ENCODE peak calls at places on chromosomes 2 and 18, in four cellular contexts. K is endothelial cell of umbilical vein, G is GM12878, V is K562. E is an unnamed sample.

GRCh38 chr2:233528182-233528581 is 38.4 kb downstream of the USP40 start:
- DNase-seq in K (no peak), G (no peak), V (no peak), E (no peak)

GRCh38 chr2:1150724-1151511 is 200.3 kb downstream of the SNTG2 start:
- DNase-seq in K (no peak), G (no peak), V (no peak), E (no peak)

GRCh38 chr2:6885968-6886367 is 8.4 kb downstream of the RSAD2 start:
- DNase-seq in K (no peak), G (no peak), V (peak), E (no peak)

GRCh38 chr2:17303054-17303453 is 215.2 kb downstream of the RAD51AP2 start:
- DNase-seq in K (no peak), G (no peak), V (no peak), E (peak)

GRCh38 chr2:208407667-208408066 is 1.1 kb downstream of the PTH2R start:
- DNase-seq in K (peak), G (no peak), V (peak), E (peak)

GRCh38 chr2:170229125-170229524 is 51.2 kb downstream of the MYO3B start:
- DNase-seq in K (no peak), G (no peak), V (no peak), E (no peak)

GRCh38 chr2:238158807-238159539 is at the start of gene ERFE:
- DNase-seq in K (no peak), G (no peak), V (peak), E (peak)

GRCh38 chr18:26863122-26863879 is 2.2 kb downstream of the AQP4 start:
- DNase-seq in K (no peak), G (no peak), V (no peak), E (no peak)

GRCh38 chr2:19313553-19313952 is 44.9 kb downstream of the OSR1 start:
- DNase-seq in K (no peak), G (no peak), V (no peak), E (no peak)

GRCh38 chr2:240593703-240594451 is 7.3 kb downstream of the CAPN10 start:
- DNase-seq in K (no peak), G (no peak), V (no peak), E (no peak)

GRCh38 chr2:226057365-226057764 is 657.9 kb downstream of the NYAP2 start:
- DNase-seq in K (no peak), G (no peak), V (no peak), E (no peak)

GRCh38 chr2:224865016-224865415 is 148.9 kb upstream of the CCDC195 start:
- DNase-seq in K (no peak), G (no peak), V (no peak), E (no peak)

GRCh38 chr2:45010706-45011036 is 1.4 kb upstream of the SIX2 start:
- DNase-seq in K (no peak), G (no peak), V (no peak), E (no peak)

GRCh38 chr2:19465965-19466364 is 107.5 kb upstream of the OSR1 start:
- DNase-seq in K (no peak), G (no peak), V (no peak), E (no peak)

GRCh38 chr2:224966663-224967062 is 75.6 kb downstream of the DOCK10 start:
- DNase-seq in K (no peak), G (no peak), V (no peak), E (no peak)

GRCh38 chr2:186058604-186059003 is 320.0 kb downstream of the FSIP2 start:
- DNase-seq in K (no peak), G (no peak), V (no peak), E (peak)

GRCh38 chr2:186064507-186064906 is 325.9 kb downstream of the FSIP2 start:
- DNase-seq in K (no peak), G (no peak), V (no peak), E (no peak)

GRCh38 chr2:186060744-186061143 is 322.1 kb downstream of the FSIP2 start:
- DNase-seq in K (no peak), G (no peak), V (no peak), E (no peak)

DNA sequence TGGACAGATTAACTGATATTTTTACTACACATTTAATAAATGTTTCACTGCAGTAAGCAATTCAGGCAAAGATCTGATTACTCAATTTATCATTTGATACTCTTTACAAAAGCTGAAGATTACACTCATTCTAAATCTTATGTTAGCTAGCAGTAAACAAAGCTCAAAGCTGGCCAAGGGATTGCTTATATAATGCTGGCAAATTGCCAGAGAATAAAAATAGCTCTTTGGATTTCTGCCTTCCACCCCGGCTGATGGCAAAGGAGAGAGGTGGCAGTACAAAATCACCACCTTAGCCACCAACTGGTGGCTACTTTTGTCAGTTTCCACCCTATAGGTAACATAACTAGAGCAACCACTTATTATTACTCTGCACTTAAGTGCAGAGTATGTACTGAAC is 320.5 kb downstream of the FSIP2 start:
- DNase-seq in K (peak), G (no peak), V (no peak), E (peak)
- TF ChIP-seq FOS in K (no peak), G (no peak), V (no peak), E (no peak)

GRCh38 chr2:109180786-109181185 is 51.8 kb downstream of the SH3RF3 start:
- DNase-seq in K (no peak), G (no peak), V (no peak), E (peak)
- TF ChIP-seq FOS in K (no peak), G (no peak), V (no peak), E (no peak)

DNA sequence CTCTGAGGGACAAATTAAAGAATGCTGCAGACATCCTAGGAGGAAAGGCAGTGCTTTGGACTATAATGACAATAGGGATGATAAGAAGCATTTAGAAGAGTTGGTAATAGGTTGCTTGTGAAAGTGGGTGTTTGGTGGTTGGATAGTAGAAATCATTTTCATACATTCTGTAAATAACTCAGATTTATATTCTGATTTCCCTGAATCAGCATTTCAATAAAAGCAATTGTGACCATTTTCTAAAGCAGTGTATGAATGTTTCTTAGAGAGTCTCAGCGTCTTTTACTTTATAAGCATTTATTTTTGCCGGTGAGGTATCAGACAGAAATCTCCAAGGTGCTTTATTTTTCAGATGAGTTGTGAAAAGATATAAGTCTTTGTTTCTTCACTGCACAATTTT is 1099.0 kb upstream of the LRRTM1 start:
- DNase-seq in K (no peak), G (no peak), V (no peak), E (no peak)
- TF ChIP-seq FOS in K (no peak), G (no peak), V (no peak), E (no peak)

DNA sequence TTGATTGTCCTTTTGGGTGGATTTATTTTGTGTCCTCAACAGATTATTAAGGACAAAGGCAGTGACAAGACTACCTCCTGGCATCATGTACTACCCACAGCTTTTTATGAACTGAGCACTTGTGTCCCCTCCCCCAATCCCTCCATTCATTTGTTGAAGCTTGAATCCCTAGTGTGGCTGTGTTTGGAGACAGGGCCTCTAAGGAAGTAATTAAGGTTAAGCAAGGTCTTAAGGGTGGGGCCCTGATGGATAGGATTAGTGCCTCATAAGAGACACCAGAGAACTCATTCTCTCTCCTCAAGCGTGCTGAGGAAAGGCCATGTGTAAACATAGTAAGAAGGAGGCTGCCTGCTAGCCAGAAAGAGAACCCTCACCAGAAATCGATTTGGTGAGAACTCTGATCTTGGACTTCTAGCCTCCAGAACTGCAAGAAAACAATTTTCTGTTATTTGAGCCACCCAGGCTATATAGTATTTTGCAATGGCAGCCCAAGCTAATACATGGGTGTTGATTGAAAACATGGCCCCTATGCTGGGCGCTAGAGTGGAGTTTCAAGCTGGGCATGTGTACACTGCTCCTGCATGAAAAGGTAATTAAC is 3.4 kb upstream of the MAP4K4 start:
- DNase-seq in K (no peak), G (no peak), V (no peak), E (no peak)
- TF ChIP-seq FOS in K (no peak), G (no peak), V (no peak), E (no peak)

GRCh38 chr2:54570321-54570881 is 114.3 kb downstream of the SPTBN1 start:
- DNase-seq in K (no peak), G (no peak), V (no peak), E (no peak)

GRCh38 chr2:54570925-54571694 is 115.0 kb downstream of the SPTBN1 start:
- DNase-seq in K (peak), G (peak), V (no peak), E (peak)

GRCh38 chr2:54573532-54573915 is 117.4 kb downstream of the SPTBN1 start:
- DNase-seq in K (no peak), G (no peak), V (no peak), E (no peak)

GRCh38 chr2:54572636-54573531 is 116.8 kb downstream of the SPTBN1 start:
- DNase-seq in K (peak), G (no peak), V (no peak), E (peak)

DNA sequence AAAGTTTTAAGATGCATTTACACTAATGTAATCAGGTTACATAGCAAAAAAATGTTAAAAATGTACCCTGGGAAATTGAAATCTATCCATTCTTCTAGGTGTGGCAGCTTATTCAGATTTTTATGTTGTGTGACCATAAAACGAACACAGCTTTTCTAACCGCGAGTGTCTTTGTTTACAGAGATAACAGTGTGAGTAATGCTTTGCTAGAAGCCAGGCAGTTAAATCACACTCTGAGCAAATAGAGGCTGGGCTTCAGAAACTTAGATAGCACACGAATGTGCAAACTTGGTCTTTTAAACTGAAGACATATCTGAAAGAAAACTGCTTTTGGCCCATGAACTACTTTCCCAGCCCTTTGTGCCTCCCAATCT is 116.1 kb downstream of the SPTBN1 start:
- DNase-seq in K (peak), G (no peak), V (no peak), E (peak)
- TF ChIP-seq FOS in K (peak), G (no peak), V (peak), E (peak)

DNA sequence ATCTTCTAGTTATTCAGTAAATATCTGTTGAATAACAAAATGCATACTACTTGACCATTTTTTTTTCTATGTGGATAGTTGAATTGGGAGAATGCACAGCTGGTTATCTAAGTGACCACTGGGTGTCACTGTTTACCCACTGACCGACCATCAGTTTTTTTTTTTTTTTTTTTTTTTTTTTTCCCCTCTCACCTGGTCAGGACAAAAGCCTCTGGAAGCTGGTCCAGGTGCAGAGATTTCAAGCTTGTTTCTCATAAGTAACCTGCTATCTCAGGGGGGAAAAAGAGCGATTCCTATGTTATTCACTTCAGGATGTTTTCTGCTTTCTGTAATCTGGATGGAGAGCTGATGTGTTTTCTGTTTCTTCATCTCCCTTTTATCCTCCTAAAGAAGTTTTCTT is 256.0 kb downstream of the DCDC2C start:
- DNase-seq in K (peak), G (no peak), V (peak), E (peak)
- TF ChIP-seq FOS in K (no peak), G (no peak), V (no peak), E (no peak)

GRCh38 chr2:150472122-150472899 is 15.2 kb downstream of the RND3 start:
- DNase-seq in K (peak), G (no peak), V (no peak), E (peak)
- TF ChIP-seq FOS in K (peak), G (no peak), V (no peak), E (peak)

DNA sequence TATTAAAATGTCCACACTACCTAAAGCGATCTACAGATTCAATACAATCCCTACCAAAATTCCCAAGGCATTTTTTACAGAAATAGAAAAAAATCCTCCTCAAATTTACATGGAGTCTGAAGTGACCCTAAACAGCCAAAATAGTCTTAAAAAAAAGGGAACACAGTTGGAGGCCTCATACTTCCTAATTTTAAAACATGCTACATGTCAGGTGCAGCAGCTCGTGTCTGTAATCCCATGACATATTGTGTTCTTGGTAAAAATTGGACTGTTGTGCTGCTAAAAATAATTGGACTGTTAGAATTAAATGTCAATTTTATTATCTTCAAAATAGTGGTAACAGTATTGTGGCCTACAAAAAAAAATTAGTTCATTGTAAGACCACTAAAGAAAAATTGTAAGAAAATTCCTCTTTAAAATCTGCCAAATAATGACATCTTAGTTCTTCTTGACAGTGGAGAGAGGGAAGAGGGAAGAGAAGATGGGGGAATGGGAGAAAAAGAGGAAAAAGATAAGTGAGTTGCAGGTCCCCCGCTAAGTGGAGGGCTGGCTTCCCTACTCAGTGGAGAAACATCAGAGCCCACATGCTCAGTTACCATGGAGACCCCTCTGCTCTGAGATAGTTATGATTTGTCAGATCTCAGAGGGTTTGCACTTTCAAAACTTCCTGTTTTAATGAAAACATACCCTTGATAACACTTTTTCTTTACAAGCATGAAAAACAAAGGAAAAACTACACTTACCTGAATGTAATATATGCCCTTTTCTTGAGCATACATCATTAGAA is 46.5 kb downstream of the UNC50 start:
- DNase-seq in K (peak), G (no peak), V (no peak), E (no peak)
- TF ChIP-seq FOS in K (no peak), G (no peak), V (no peak), E (no peak)

E was measured in IMR-90.